ENCODE peak calls at places on chromosome 3, in six cellular contexts. M is K562, H is ovary, X is IMR-90, F is transverse colon, G is stomach. D is an unnamed sample.

GRCh38 chr3:88824646-88825303 is 282.6 kb upstream of the EPHA3 start:
- DNase-seq in F (no peak), H (no peak), G (no peak), M (no peak), X (no peak), D (no peak)

GRCh38 chr3:37174532-37175126 is at the start of gene LRRFIP2:
- DNase-seq in M (no peak), H (no peak), X (peak), G (no peak), F (no peak), D (no peak)

GRCh38 chr3:46585799-46586693 is 19.9 kb upstream of the LRRC2 start:
- DNase-seq in M (no peak), F (no peak), G (no peak), X (no peak), H (no peak), D (no peak)

GRCh38 chr3:71087109-71088018 is 496.2 kb downstream of the FOXP1 start:
- DNase-seq in X (peak), G (no peak), H (no peak), M (no peak), F (no peak), D (no peak)

GRCh38 chr3:185318136-185318535 is 44.8 kb upstream of the MAP3K13 start:
- DNase-seq in X (peak), M (no peak), H (no peak), F (no peak), G (no peak), D (no peak)

GRCh38 chr3:133038089-133038730 is at the start of gene TMEM108:
- DNase-seq in H (peak), X (peak), F (peak), M (peak), G (peak), D (no peak)

GRCh38 chr3:35919160-35919559 is 279.8 kb downstream of the ARPP21 start:
- DNase-seq in X (no peak), G (no peak), M (no peak), H (no peak), F (no peak), D (no peak)

GRCh38 chr3:66372681-66373350 is 128.0 kb downstream of the LRIG1 start:
- DNase-seq in G (no peak), H (no peak), M (no peak), F (peak), X (peak), D (no peak)

GRCh38 chr3:127096256-127097008 is 96.5 kb upstream of the PRR23E start:
- DNase-seq in H (no peak), G (no peak), X (no peak), M (no peak), F (no peak), D (no peak)

GRCh38 chr3:23175361-23176073 is 27.6 kb upstream of the UBE2E2 start:
- DNase-seq in X (no peak), M (no peak), F (no peak), G (no peak), H (no peak), D (no peak)

GRCh38 chr3:57158813-57159678 is 6.1 kb downstream of the IL17RD start:
- DNase-seq in X (no peak), H (no peak), G (no peak), F (no peak), M (no peak), D (no peak)

GRCh38 chr3:23086366-23086765 is 116.8 kb upstream of the UBE2E2 start:
- DNase-seq in F (no peak), G (no peak), X (no peak), H (no peak), M (no peak), D (no peak)

GRCh38 chr3:78970656-78971055 is 797.1 kb downstream of the ROBO1 start:
- DNase-seq in F (no peak), X (peak), M (no peak), H (no peak), G (no peak), D (no peak)

DNA sequence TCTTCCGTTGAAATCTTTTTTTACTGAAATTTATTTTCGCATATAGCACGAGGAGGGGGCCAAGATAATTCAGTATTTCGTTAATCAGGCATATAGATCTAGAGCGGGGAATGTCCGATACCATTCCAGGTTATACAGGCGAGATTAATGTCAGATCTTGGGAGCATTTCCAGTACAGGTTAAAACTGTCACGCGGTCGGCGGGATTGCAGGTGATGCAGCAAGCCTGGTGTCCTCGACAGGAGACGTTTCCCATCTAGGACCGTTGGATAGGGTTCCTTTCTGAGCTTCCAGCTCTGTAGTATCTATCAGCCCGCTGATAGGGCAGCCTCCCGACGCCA is 363 bp upstream of the ABHD10 start:
- DNase-seq in H (no peak), F (no peak), X (no peak), M (no peak), G (no peak), D (no peak)
- TF ChIP-seq POLR2A in H (no peak), F (no peak), X (no peak), M (no peak), G (no peak), D (no peak)

GRCh38 chr3:53256704-53257055 is 858 bp upstream of the TKT start:
- DNase-seq in M (no peak), G (no peak), X (no peak), F (no peak), H (no peak), D (no peak)

GRCh38 chr3:53254810-53255359 is 937 bp downstream of the TKT start:
- DNase-seq in G (peak), X (peak), F (peak), H (peak), M (peak), D (peak)

GRCh38 chr3:53254190-53254809 is 1.5 kb downstream of the TKT start:
- DNase-seq in F (no peak), G (no peak), X (no peak), H (peak), M (no peak), D (no peak)

GRCh38 chr3:53253707-53254106 is 2.1 kb downstream of the TKT start:
- DNase-seq in H (no peak), M (no peak), X (no peak), G (no peak), F (no peak), D (no peak)

GRCh38 chr3:53255360-53255774 is 455 bp downstream of the TKT start:
- DNase-seq in F (peak), H (peak), M (no peak), X (no peak), G (peak), D (no peak)
- TF ChIP-seq POLR2A in F (no peak), H (no peak), M (no peak), X (no peak), G (no peak), D (no peak)

GRCh38 chr3:190865828-190866227 is 3.3 kb upstream of the GMNC start:
- DNase-seq in H (no peak), F (no peak), M (no peak), X (no peak), G (no peak), D (no peak)
- TF ChIP-seq POLR2A in H (no peak), F (no peak), M (no peak), X (no peak), G (no peak), D (no peak)

GRCh38 chr3:53255775-53256703 is at the start of gene TKT:
- DNase-seq in M (peak), X (peak), F (peak), H (peak), G (peak), D (peak)
- TF ChIP-seq POLR2A in M (peak), X (peak), F (peak), H (peak), G (no peak), D (peak)

GRCh38 chr3:48504051-48504946 is at the start of gene SHISA5:
- DNase-seq in F (peak), M (peak), X (peak), G (peak), H (peak), D (no peak)
- TF ChIP-seq POLR2A in F (no peak), M (no peak), X (no peak), G (no peak), H (peak), D (peak)

DNA sequence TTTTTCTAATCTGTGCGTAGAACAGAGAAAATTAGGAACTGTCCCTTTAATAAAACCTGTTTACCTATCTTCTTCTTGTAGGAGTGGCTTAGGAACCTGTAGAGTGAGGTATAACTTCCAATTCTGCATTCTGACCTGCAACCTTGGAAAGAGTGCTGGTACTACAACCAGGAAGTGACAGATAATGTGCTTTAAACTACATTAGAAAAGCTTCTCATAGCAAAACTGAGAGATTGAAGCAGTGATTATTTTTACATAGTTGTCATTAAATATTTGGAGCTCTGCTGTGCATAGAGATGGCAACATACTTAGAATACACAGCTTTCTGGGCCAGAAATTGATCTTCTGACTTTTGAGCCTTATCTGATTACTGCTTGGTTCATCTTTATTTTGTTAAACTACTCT is 50.4 kb upstream of the ZDHHC23 start:
- DNase-seq in M (no peak), F (peak), X (no peak), H (no peak), G (no peak), D (no peak)
- TF ChIP-seq POLR2A in M (no peak), F (peak), X (no peak), H (no peak), G (no peak), D (no peak)

DNA sequence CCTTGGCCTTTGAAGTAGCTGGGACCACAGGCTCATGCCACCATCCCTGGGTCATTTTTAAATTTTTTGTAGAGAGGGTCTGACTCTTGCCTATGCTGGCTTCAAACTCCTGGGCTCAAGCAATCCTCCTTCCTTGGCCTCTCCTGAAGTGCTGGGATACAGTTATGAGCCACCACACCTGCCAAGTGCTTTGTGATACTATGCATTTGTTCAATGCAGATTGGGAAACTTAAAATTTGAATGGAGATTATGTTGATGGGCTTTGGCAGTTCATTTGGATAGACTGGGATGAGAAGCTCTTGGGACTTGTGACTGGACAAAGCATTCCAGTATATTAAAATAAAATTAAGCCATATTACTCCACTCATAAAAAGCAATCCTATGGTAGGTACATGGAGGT is 3.9 kb upstream of the LMLN start:
- DNase-seq in F (no peak), M (no peak), G (no peak), H (no peak), X (no peak), D (no peak)
- TF ChIP-seq POLR2A in F (no peak), M (peak), G (no peak), H (no peak), X (no peak), D (no peak)

D was measured in H54.